ENCODE peak calls at places on chromosomes 3 and 15, in six cellular contexts. J is Caco-2; R is effector memory CD4-positive, alpha-beta T cell; B is right atrium auricular region; G is testis; U is CD4-positive, alpha-beta memory T cell. W is an unnamed sample. For H3K27me3, H3K36me3 and H3K4me1, the result is how much of the 10 kb centered on the place peaks cover.

GRCh38 chr3:48402281-48402732 is 27.6 kb downstream of the PLXNB1 start:
- DNase-seq in J (no peak), R (no peak), B (peak), G (peak), U (no peak), W (no peak)

GRCh38 chr15:76155742-76156141 is 96.0 kb downstream of the TMEM266 start:
- DNase-seq in J (no peak), R (no peak), B (no peak), G (no peak), U (no peak), W (no peak)

GRCh38 chr3:31356941-31357340 is 175.8 kb upstream of the STT3B start:
- DNase-seq in J (no peak), R (no peak), B (no peak), G (no peak), U (no peak), W (no peak)

GRCh38 chr3:193788189-193788946 is 195.4 kb downstream of the OPA1 start:
- DNase-seq in J (peak), R (no peak), B (peak), G (peak), U (no peak), W (no peak)

GRCh38 chr3:94532951-94533350 is 470.1 kb downstream of the NSUN3 start:
- DNase-seq in J (no peak), R (no peak), B (no peak), G (no peak), U (no peak), W (no peak)

GRCh38 chr3:140771030-140771677 is 93.3 kb downstream of the TRIM42 start:
- DNase-seq in J (no peak), R (no peak), B (no peak), G (no peak), U (no peak), W (no peak)

GRCh38 chr3:102599819-102600576 is 165.2 kb downstream of the ZPLD1 start:
- DNase-seq in J (no peak), R (no peak), B (no peak), G (no peak), U (no peak), W (no peak)

GRCh38 chr3:149449799-149450198 is 24.7 kb upstream of the TM4SF4 start:
- DNase-seq in J (peak), R (no peak), B (no peak), G (no peak), U (no peak), W (no peak)

GRCh38 chr3:43077261-43077660 is 28.6 kb downstream of the POMGNT2 start:
- DNase-seq in J (no peak), R (no peak), B (no peak), G (no peak), U (no peak), W (no peak)

GRCh38 chr15:78077053-78077859 is at the start of gene TBC1D2B:
- DNase-seq in J (peak), R (peak), B (no peak), G (peak), U (peak), W (peak)

GRCh38 chr3:46187876-46188275 is 20.2 kb downstream of the CCR1 start:
- DNase-seq in J (no peak), R (no peak), B (no peak), G (no peak), U (no peak), W (no peak)

GRCh38 chr15:78996876-78997275 is 52.0 kb upstream of the CTSH start:
- DNase-seq in J (no peak), R (no peak), B (no peak), G (no peak), U (no peak), W (no peak)

GRCh38 chr3:8975081-8976020 is 12.1 kb upstream of the RAD18 start:
- DNase-seq in J (no peak), R (no peak), B (no peak), G (no peak), U (no peak), W (no peak)

GRCh38 chr15:32919749-32920414 is 202.1 kb downstream of the GREM1 start:
- DNase-seq in J (no peak), R (no peak), B (no peak), G (no peak), U (no peak), W (no peak)

GRCh38 chr3:98681486-98681885 is 81.7 kb upstream of the ST3GAL6 start:
- DNase-seq in J (no peak), R (no peak), B (no peak), G (no peak), U (no peak), W (no peak)

GRCh38 chr3:172359231-172359630 is 89.0 kb downstream of the GHSR start:
- DNase-seq in J (no peak), R (no peak), B (no peak), G (no peak), U (no peak), W (no peak)

GRCh38 chr3:65402597-65402996 is 636.1 kb downstream of the MAGI1 start:
- DNase-seq in J (no peak), R (no peak), B (no peak), G (no peak), U (no peak), W (no peak)

GRCh38 chr3:24740367-24740766 is 245.7 kb upstream of the THRB start:
- DNase-seq in J (no peak), R (no peak), B (no peak), G (no peak), U (no peak), W (no peak)

GRCh38 chr3:190101320-190102117 is 19.2 kb downstream of the P3H2 start:
- DNase-seq in J (no peak), R (no peak), B (no peak), G (no peak), U (no peak), W (no peak)

GRCh38 chr15:43184407-43185160 is 619 bp upstream of the CCNDBP1 start:
- DNase-seq in J (no peak), R (no peak), B (no peak), G (no peak), U (no peak), W (no peak)

GRCh38 chr3:24713516-24713915 is 218.9 kb upstream of the THRB start:
- DNase-seq in J (no peak), R (no peak), B (no peak), G (no peak), U (no peak), W (no peak)

GRCh38 chr15:48868018-48868417 is 9.9 kb upstream of the EID1 start:
- DNase-seq in J (no peak), R (no peak), B (no peak), G (no peak), U (no peak), W (no peak)

GRCh38 chr3:149701206-149701976 is 43.6 kb upstream of the WWTR1 start:
- DNase-seq in J (no peak), R (no peak), B (no peak), G (no peak), U (peak), W (no peak)

GRCh38 chr15:36335659-36336058 is 243.8 kb upstream of the CDIN1 start:
- DNase-seq in J (no peak), R (no peak), B (no peak), G (no peak), U (no peak), W (no peak)

GRCh38 chr3:179551383-179551782 is 11.3 kb upstream of the ACTL6A start:
- DNase-seq in J (no peak), R (no peak), B (no peak), G (no peak), U (no peak), W (no peak)

GRCh38 chr3:175777495-175777894 is 918.4 kb downstream of the NAALADL2 start:
- DNase-seq in J (no peak), R (no peak), B (no peak), G (no peak), U (no peak), W (no peak)

GRCh38 chr3:198093082-198093679 is 133.2 kb downstream of the LMLN start:
- DNase-seq in J (no peak), R (no peak), B (no peak), G (no peak), U (no peak), W (no peak)

GRCh38 chr3:198088421-198088955 is 128.5 kb downstream of the LMLN start:
- DNase-seq in J (no peak), R (no peak), B (no peak), G (no peak), U (no peak), W (no peak)

GRCh38 chr3:198090795-198091194 is 130.8 kb downstream of the LMLN start:
- DNase-seq in J (no peak), R (no peak), B (no peak), G (no peak), U (no peak), W (no peak)

GRCh38 chr3:198096015-198096414 is 136.0 kb downstream of the LMLN start:
- DNase-seq in J (no peak), R (no peak), B (no peak), G (no peak), U (no peak), W (no peak)

GRCh38 chr3:198092276-198092675 is 132.3 kb downstream of the LMLN start:
- DNase-seq in J (no peak), R (no peak), B (no peak), G (no peak), U (no peak), W (no peak)
- H3K27me3 ChIP-seq in J (under half), R (under half), B (under half), G (under half), U (under half), W (under half)

DNA sequence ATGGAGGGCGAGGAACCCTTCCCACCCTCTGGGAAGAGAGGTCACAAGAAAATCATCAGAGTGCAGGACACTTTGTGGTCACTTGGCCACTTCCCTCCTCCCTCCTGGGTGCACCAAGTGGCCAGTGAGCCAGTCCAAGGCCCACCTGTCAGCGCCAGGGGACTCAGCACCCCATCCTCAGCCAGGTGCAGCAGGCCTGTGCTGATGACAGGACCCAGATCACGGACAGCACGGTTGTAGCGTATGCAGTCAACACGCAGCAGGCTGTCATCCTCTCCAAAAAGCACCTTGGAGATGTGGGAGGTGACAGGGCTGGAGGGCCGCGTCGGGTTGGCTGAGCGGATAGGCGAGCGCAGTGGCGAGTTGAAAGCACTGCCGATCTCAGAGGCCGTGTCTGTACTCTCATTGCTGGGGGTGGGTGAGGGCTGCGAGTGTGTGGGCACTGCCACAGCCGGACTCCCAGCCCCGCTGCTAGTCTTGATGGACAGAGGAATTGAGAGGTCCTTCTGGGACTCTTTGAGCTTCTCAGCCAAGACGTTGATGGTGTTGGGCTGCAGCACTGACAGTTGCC is 41.5 kb downstream of the SEMA3G start:
- DNase-seq in J (no peak), R (no peak), B (no peak), G (no peak), U (no peak), W (no peak)
- H3K36me3 ChIP-seq in J (under half), R (half or more), B (half or more), G (under half), U (half or more), W (half or more)

GRCh38 chr3:113212155-113212844 is 943 bp downstream of the BOC start:
- DNase-seq in J (no peak), R (no peak), B (no peak), G (peak), U (no peak), W (no peak)

GRCh38 chr3:113212845-113213375 is 1.6 kb downstream of the BOC start:
- DNase-seq in J (no peak), R (no peak), B (no peak), G (no peak), U (no peak), W (no peak)

GRCh38 chr3:113211370-113212154 is at the start of gene BOC:
- DNase-seq in J (peak), R (no peak), B (no peak), G (peak), U (no peak), W (no peak)

GRCh38 chr3:113214227-113214626 is 2.9 kb downstream of the BOC start:
- DNase-seq in J (no peak), R (no peak), B (no peak), G (no peak), U (no peak), W (no peak)

GRCh38 chr3:113210608-113211369 is 568 bp upstream of the BOC start:
- DNase-seq in J (no peak), R (no peak), B (no peak), G (peak), U (no peak), W (no peak)
- H3K4me1 ChIP-seq in J (under half), R (under half), B (under half), G (under half), U (under half), W (under half)

GRCh38 chr3:37504583-37505357 is 330.4 kb upstream of the LRRFIP2 start:
- DNase-seq in J (peak), R (no peak), B (no peak), G (no peak), U (no peak), W (no peak)
- H3K27me3 ChIP-seq in J (under half), R (under half), B (under half), G (under half), U (under half), W (under half)

GRCh38 chr15:75016431-75016830 is 7.0 kb upstream of the PPCDC start:
- DNase-seq in J (no peak), R (no peak), B (no peak), G (no peak), U (no peak), W (no peak)
- H3K36me3 ChIP-seq in J (under half), R (under half), B (under half), G (under half), U (under half), W (under half)

GRCh38 chr15:85394552-85395333 is 14.3 kb downstream of the AKAP13 start:
- DNase-seq in J (no peak), R (no peak), B (no peak), G (no peak), U (no peak), W (no peak)

GRCh38 chr15:85396554-85396953 is 16.2 kb downstream of the AKAP13 start:
- DNase-seq in J (no peak), R (no peak), B (no peak), G (no peak), U (no peak), W (no peak)

GRCh38 chr15:85389774-85390173 is 9.4 kb downstream of the AKAP13 start:
- DNase-seq in J (no peak), R (no peak), B (no peak), G (no peak), U (no peak), W (no peak)

GRCh38 chr15:85397151-85397550 is 16.7 kb downstream of the AKAP13 start:
- DNase-seq in J (no peak), R (no peak), B (no peak), G (no peak), U (no peak), W (no peak)

DNA sequence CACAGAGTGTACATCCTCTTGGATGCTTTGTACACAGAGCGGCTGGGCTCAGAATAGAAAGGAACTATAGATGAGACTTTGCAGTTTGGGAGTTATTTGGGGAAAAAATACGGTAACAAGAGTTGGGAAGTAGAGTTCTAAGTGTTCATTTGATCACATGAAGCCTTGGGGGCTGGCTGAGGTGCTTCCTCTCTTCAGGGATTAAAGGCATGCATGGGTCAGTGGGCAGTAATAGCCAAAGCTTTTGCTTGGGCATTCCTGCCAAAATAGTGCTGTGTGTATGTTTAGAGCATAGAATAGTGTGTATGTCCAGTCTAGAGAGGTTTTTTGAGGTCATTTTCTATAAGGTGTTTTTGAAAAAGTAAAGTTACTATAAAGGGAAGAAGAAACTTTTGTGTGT is 12.8 kb downstream of the AKAP13 start:
- DNase-seq in J (no peak), R (no peak), B (no peak), G (no peak), U (no peak), W (no peak)
- H3K4me1 ChIP-seq in J (under half), R (under half), B (half or more), G (under half), U (half or more), W (under half)

GRCh38 chr3:183178512-183178832 is 15.9 kb upstream of the LAMP3 start:
- DNase-seq in J (no peak), R (no peak), B (no peak), G (no peak), U (no peak), W (no peak)
- H3K27me3 ChIP-seq in J (under half), R (under half), B (under half), G (under half), U (under half), W (under half)

W was measured in naive thymus-derived CD4-positive, alpha-beta T cell.